ENCODE peak calls at places on chromosomes 2 and 18, in five cellular contexts. A is transverse colon, I is IMR-90, T is uterus, V is mammary epithelial cell. M is an unnamed sample.

GRCh38 chr2:133967326-133967725 is 286.5 kb upstream of the MGAT5 start:
- DNase-seq in A (no peak), T (no peak), V (no peak), I (no peak), M (no peak)

GRCh38 chr2:189528617-189529016 is 52.0 kb downstream of the SLC40A1 start:
- DNase-seq in T (no peak), V (no peak), A (no peak), I (no peak), M (no peak)

GRCh38 chr2:9099341-9099751 is 95.9 kb upstream of the MBOAT2 start:
- DNase-seq in I (peak), V (no peak), T (no peak), A (no peak), M (peak)

GRCh38 chr2:54888146-54888545 is 162.1 kb downstream of the RTN4 start:
- DNase-seq in V (no peak), I (no peak), A (no peak), T (no peak), M (no peak)

GRCh38 chr18:6850396-6850795 is 120.9 kb downstream of the ARHGAP28 start:
- DNase-seq in A (no peak), V (no peak), T (no peak), I (no peak), M (no peak)

GRCh38 chr2:163658556-163658955 is 77.3 kb downstream of the FIGN start:
- DNase-seq in I (no peak), A (no peak), V (peak), T (no peak), M (no peak)

GRCh38 chr2:65256088-65256487 is 28.5 kb downstream of the ACTR2 start:
- DNase-seq in A (no peak), T (no peak), V (no peak), I (no peak), M (no peak)

GRCh38 chr18:34838669-34839068 is 128.6 kb downstream of the DTNA start:
- DNase-seq in I (no peak), V (no peak), A (no peak), T (no peak), M (no peak)

GRCh38 chr2:202377308-202377736 is 1.2 kb downstream of the BMPR2 start:
- DNase-seq in V (peak), T (peak), I (peak), A (peak), M (peak)

GRCh38 chr2:239259173-239259572 is 141.6 kb downstream of the HDAC4 start:
- DNase-seq in A (peak), T (no peak), V (no peak), I (no peak), M (no peak)

GRCh38 chr2:238838786-238839327 is 9.0 kb upstream of the TWIST2 start:
- DNase-seq in T (no peak), I (no peak), V (no peak), A (no peak), M (no peak)

GRCh38 chr2:29011650-29012060 is 30.6 kb downstream of the TOGARAM2 start:
- DNase-seq in T (peak), A (peak), V (no peak), I (no peak), M (no peak)

GRCh38 chr2:235024191-235024611 is 72.4 kb downstream of the SH3BP4 start:
- DNase-seq in I (peak), V (peak), T (no peak), A (no peak), M (no peak)

GRCh38 chr2:120109186-120110061 is 96.5 kb downstream of the EPB41L5 start:
- DNase-seq in V (peak), T (no peak), I (peak), A (no peak), M (peak)

GRCh38 chr2:182366625-182367024 is 60.2 kb downstream of the PDE1A start:
- DNase-seq in I (peak), A (no peak), V (peak), T (peak), M (peak)

GRCh38 chr2:38794235-38794946 is 16.4 kb downstream of the GEMIN6 start:
- DNase-seq in T (no peak), A (no peak), I (no peak), V (no peak), M (no peak)

GRCh38 chr2:99084256-99084655 is 57.3 kb upstream of the C2orf15 start:
- DNase-seq in A (no peak), T (no peak), I (no peak), V (no peak), M (no peak)

GRCh38 chr2:190344275-190344827 is 962 bp downstream of the INPP1 start:
- DNase-seq in I (no peak), A (peak), T (peak), V (peak), M (peak)

GRCh38 chr2:10430886-10431622 is 17.1 kb downstream of the ODC1 start:
- DNase-seq in A (no peak), I (no peak), V (no peak), T (no peak), M (no peak)

GRCh38 chr2:145277922-145278321 is 758.0 kb upstream of the ZEB2 start:
- DNase-seq in A (no peak), T (no peak), I (peak), V (peak), M (peak)

GRCh38 chr2:871175-871727 is 79.4 kb upstream of the SNTG2 start:
- DNase-seq in I (no peak), V (no peak), T (no peak), A (no peak), M (no peak)

GRCh38 chr2:870426-870825 is 80.2 kb upstream of the SNTG2 start:
- DNase-seq in T (no peak), V (no peak), A (no peak), I (no peak), M (no peak)

GRCh38 chr2:871926-872680 is 78.5 kb upstream of the SNTG2 start:
- DNase-seq in I (no peak), A (no peak), V (no peak), T (no peak), M (no peak)

GRCh38 chr2:873651-874580 is 76.7 kb upstream of the SNTG2 start:
- DNase-seq in T (no peak), V (no peak), I (no peak), A (no peak), M (no peak)

DNA sequence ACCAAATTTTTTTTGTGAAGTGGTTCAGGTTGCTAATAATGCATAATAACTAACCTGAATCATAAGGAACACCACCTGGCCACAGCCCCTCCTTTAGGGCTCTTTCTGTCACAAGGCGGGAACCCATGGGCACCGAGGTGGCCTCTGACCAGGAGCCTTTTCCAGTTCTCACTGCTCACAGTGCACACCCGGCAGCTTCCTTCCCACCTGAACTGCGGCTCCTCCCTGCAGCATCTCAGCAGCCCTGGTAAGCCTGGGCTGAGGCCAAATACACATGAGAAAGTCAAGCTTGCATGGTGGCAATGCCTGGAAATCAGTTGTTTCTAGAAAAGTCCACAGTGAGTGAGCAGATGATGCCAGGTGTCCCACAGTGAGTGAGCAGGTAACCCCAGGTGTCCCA is 77.6 kb upstream of the SNTG2 start:
- DNase-seq in A (no peak), V (no peak), T (no peak), I (no peak), M (no peak)
- TF ChIP-seq CTCF in A (no peak), V (no peak), T (no peak), I (no peak), M (no peak)

DNA sequence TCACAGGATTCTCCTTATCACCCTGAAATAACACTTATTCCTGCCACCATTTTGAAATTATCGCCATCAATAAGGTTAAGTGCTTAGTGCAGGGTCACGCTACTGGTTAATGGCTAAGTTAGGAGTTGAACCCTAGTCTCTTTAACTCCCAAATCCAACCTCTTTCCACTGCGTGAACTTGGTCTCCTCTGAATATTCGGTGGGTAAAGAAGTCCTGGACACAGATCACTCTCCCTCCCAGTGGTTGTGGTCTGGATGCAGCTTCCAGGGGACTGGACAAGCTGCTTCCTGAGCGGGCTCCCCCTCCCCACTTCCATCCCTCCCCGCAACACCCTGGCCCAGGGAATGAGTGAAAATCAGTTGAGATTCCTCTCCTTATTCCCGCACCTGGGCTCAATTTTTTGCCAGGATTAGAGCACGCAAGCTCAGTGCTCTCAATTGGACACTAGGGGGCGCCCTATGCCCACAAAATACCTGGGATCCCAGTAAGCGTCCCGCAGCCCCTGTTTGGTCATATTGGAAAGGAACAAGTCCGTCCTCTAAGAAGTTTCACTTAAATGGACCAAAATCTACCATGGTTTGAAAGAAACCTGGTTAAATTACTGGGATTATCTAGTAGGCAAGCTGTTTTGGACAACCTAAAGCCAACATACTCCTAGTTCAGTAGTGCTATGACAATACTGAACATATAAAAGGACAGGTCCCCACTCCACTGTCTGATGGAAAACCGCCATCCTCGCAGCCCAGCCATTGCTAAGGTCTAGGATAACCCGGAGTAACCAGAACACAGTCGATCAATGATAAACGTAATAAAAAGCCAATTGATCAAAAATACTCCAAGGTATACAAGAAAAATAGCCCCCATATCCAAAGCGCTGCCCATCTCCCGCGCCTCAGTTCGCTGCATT is 40.4 kb downstream of the DHRS9 start:
- DNase-seq in A (peak), I (peak), V (peak), T (peak), M (peak)
- TF ChIP-seq CTCF in A (peak), I (peak), V (peak), T (peak), M (peak)

GRCh38 chr2:20595439-20596192 is 55.3 kb downstream of the HS1BP3 start:
- DNase-seq in I (peak), A (peak), T (peak), V (peak), M (peak)
- TF ChIP-seq CTCF in I (no peak), A (no peak), T (no peak), V (no peak), M (no peak)

DNA sequence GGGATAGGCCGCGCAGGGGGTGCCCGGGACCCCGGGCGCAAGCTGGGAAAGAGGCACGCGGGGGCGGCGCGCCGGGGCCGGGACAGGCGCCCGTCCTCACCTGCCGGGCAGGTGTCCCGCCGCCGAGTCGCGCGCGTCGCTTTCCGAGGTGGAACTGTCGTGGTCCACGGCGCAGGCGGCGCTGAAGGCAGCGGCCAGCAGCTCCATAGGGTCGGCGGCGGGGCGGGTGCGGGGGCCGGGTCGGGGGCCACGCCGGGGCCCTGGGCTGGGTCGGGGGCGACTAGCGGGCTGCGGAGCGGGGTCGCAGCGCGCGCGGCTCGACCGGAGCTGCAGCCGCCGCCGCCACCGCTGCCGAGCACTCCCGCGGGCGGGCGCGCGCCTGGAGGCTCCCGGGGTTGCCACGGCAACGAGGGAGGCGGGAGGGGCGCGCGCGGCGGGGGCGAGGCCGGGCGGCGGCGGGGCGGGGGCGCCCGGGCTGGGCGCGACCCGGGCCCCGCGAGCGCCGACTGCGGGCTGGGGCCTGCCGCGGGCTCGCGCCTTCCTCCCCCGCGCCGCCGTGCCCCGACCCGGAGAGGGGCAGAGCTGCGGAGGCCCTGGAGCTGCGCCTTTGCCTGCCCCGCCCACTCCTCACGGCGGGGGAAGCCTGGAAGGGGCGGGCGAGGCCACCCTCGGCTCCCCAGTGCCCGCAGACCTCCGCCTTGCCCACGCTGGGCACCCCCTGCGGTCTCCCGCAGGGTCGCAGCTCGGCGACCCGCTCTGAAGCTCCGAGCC is 57.9 kb downstream of the SNORC start:
- DNase-seq in A (no peak), I (no peak), T (no peak), V (no peak), M (no peak)
- TF ChIP-seq CTCF in A (no peak), I (no peak), T (no peak), V (no peak), M (no peak)

DNA sequence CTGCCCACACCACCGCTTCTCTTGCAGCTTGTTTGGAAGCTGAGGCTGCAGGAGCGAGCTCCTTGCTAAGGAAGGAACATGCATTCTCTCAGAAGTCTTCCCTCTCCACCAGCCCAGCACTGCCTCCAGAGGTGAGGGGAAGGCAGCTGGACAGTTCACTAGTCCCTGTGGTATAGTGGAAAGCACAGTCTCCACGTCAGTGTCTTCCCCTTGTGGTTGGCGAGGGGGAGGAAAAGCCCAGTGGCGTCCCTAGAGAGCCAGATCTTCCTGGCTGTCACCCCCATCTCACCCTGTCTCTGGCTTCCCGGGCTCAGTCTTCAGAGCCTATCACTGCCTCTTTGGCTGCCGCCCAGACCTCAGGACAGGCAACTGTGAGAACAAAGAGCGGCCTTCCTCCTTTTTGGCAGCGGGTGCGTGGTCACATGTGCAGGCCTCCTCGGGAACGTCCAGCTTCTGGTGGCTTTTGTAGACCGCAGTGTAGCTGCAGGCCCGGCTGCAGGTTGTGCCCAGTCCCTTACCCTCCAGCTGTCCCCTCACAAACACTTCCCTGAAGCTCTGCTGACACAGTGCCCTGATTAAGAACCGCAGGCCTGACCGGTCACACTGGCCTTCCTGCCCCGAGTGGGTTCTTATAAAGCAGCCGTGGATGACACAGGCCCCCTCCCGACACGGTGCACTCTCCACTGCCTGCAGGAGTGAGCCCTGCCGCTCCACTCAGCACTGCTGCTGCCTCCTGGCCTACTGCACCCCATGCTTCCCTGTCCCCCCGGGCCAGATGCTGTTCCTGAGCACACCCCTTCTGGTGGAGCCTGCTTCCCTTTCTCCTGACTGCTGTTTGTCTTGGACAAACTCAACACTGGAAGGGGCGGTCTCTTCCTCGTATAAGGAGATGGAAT is 90.9 kb downstream of the RNF144A start:
- DNase-seq in A (peak), V (peak), T (peak), I (no peak), M (peak)
- TF ChIP-seq CTCF in A (no peak), V (peak), T (peak), I (no peak), M (peak)

M was measured in fibroblast of mammary gland.